ENCODE peak calls at places on chromosomes 11 and 22, in four cellular contexts. Z is aorta, V is colonic mucosa, O is transverse colon. Y is an unnamed sample.

GRCh38 chr11:35995872-35996271 is 52.0 kb downstream of the LDLRAD3 start:
- DNase-seq in O (no peak), Z (no peak), V (no peak), Y (no peak)

GRCh38 chr11:43687120-43687791 is 6.7 kb downstream of the HSD17B12 start:
- DNase-seq in Z (no peak), O (no peak), V (peak; percentile 21), Y (peak; percentile 65)

GRCh38 chr22:24413726-24414385 is 13.5 kb upstream of the ADORA2A start:
- DNase-seq in Z (peak; percentile 72), V (no peak), O (no peak), Y (no peak)

GRCh38 chr22:32723632-32724031 is 77.9 kb upstream of the TIMP3 start:
- DNase-seq in O (peak; percentile 59), V (peak; percentile 46), Z (peak; percentile 87), Y (peak; percentile 89)

GRCh38 chr22:31139866-31140716 is at the start of gene PLA2G3:
- DNase-seq in O (no peak), Z (peak; percentile 78), V (peak; percentile 48), Y (peak; percentile 93)

GRCh38 chr22:39724390-39724789 is 153.8 kb downstream of the CACNA1I start:
- DNase-seq in O (no peak), Z (no peak), V (no peak), Y (no peak)

GRCh38 chr22:19844423-19845368 is 10.0 kb downstream of the GNB1L start:
- DNase-seq in V (peak; percentile 22), O (no peak), Z (peak; percentile 87), Y (peak; percentile 82)

GRCh38 chr11:4581443-4581842 is at the start of gene OR52I2:
- DNase-seq in Z (no peak), V (no peak), O (no peak), Y (no peak)

GRCh38 chr22:26687439-26687838 is 30.1 kb downstream of the MIAT start:
- DNase-seq in V (no peak), Z (no peak), O (no peak), Y (no peak)

GRCh38 chr22:33917744-33918406 is 2.4 kb downstream of the LARGE1 start:
- DNase-seq in O (no peak), Z (no peak), V (no peak), Y (no peak)

GRCh38 chr11:64321533-64321932 is 3.6 kb downstream of the PRDX5 start:
- DNase-seq in V (peak; percentile 79), Z (no peak), O (peak; percentile 85), Y (peak; percentile 83)

GRCh38 chr22:27011717-27012116 is 354.3 kb downstream of the MIAT start:
- DNase-seq in Z (no peak), V (no peak), O (no peak), Y (no peak)

GRCh38 chr11:116918925-116919653 is 81.7 kb upstream of the APOA1 start:
- DNase-seq in O (no peak), Z (no peak), V (no peak), Y (no peak)

GRCh38 chr11:116916872-116917271 is 79.5 kb upstream of the APOA1 start:
- DNase-seq in Z (no peak), V (no peak), O (no peak), Y (no peak)

GRCh38 chr11:116913000-116913399 is 75.6 kb upstream of the APOA1 start:
- DNase-seq in O (no peak), V (no peak), Z (no peak), Y (no peak)

GRCh38 chr11:116916052-116916451 is 78.6 kb upstream of the APOA1 start:
- DNase-seq in V (no peak), Z (no peak), O (no peak), Y (no peak)

DNA sequence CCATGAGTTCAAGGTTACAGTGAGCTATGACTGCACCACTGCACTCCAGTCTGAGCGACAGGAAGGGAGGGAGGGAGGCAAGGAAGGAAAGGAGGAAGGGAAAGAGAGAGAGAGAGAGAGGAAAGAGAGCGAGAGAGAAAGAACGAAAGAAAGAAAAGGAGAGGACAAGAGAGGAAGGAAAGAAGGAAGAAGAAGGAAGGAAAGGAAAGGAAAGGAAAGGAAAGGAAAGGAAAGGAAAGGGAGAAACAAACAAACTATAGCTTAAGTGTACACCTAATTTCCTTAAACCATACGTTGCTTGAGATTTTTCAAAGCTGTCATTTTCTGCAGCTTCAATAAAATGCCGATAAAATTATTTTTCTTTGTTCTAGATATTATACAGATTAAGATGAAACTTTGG is 80.2 kb upstream of the APOA1 start:
- DNase-seq in V (no peak), O (no peak), Z (no peak), Y (no peak)
- H3K27ac ChIP-seq in V (no peak overlapping the region), O (no peak overlapping the region), Z (no peak overlapping the region), Y (no peak overlapping the region)

GRCh38 chr11:74605403-74605802 is 13.0 kb downstream of the POLD3 start:
- DNase-seq in O (no peak), V (no peak), Z (no peak), Y (no peak)
- H3K4me1 ChIP-seq in O (peaks cover 4% of the 10 kb centered on the region), V (no peaks in the 10 kb centered on the region), Z (no peaks in the 10 kb centered on the region), Y (no peaks in the 10 kb centered on the region)

DNA sequence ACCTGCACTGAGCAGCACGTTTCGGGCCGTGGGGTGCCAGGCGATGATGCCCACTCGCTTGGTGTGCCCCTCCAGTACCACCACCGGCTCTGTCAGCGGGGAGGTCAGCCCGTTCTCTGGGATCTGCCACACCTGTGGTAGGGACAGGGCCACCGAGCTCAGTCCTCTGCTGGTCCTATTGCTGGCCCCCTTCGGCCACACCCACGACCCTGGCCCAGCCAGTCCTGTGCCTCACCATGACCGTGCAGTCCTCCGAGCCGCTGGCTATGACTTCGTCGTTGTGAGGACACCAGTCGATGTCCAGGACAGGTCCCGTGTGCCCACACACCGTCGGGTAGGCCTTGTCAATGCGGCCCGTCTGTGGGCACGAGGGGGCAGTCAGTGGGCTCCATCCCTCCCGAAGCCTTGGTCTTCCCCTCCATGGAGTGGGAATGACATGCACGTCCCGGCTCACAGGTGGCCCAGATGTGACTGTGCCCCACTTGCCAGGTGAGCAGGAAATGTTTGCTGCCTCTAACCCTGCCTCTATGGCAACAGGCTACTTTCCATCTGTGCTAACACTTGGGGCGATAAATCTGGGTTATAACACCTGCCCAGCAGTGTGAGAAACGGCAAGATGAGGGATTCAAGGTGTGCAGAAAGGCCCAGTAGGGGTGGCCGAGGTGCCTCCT is 1.4 kb downstream of the CORO1B start:
- DNase-seq in O (no peak), Z (no peak), V (no peak), Y (no peak)
- H3K27ac ChIP-seq in O (peak overlapping the region; percentile 99), Z (no peak overlapping the region), V (no peak overlapping the region), Y (no peak overlapping the region)

DNA sequence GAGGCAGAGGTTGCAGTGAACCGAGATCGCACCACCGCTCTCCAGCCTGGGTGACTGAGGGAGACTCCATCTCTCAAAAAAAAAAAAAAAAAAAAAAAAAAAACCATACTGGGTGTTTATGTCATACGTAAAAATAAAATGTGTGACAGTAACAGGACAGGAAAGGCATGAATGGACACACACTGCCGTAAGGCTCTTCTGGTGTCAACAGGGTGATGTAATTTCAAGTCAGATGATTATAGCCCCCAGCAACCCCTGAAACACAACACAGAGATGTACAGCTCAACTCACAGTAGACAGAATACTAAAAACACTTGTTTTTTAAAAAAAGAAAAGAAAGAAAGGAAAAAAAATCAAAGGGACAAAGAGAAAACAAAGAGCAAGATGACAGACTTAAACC is 22.2 kb downstream of the SBF1 start:
- DNase-seq in V (no peak), O (no peak), Z (no peak), Y (no peak)
- H3K4me1 ChIP-seq in V (no peaks in the 10 kb centered on the region), O (no peaks in the 10 kb centered on the region), Z (no peaks in the 10 kb centered on the region), Y (no peaks in the 10 kb centered on the region)

DNA sequence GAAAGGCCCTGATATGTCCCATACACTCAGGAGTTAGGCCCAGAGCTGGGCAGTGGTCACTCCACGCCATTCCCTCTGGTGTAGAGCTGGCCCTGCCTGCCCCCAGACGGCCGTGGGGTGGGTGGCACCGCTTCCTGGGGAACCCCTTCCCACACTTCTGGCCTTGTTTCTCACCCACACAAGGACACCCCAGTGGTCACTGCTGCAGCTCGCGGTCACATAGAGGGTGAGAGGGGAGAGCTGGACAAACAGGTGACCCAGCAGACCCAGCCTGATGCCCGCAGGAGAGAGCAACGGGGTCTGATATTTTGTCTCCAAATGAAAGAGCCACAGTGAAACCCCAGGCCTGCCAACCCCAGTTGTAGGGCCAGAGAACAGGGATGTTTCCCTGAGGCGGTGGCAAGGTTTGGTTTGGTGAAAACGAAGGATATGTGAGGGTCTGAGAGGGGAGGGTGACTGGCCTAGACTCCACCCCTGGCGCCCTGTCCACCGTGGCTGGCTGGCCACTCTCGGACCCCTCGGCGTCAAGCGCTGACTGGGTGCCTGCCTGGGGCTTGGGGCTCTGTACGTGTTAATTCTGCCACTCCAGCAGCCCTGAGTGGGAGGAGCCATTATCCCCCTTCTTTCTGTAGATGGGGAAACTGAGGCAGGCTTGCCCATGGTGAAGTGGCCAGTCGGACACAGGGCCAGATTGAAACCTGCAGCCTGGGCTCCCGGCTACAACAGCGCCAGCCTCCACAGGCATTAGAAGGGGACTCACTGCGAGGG is 71.0 kb upstream of the PPARA start:
- DNase-seq in Z (peak; percentile 73), O (peak; percentile 7), V (no peak), Y (peak; percentile 57)
- H3K27ac ChIP-seq in Z (peak overlapping the region; percentile 80), O (peak overlapping the region; percentile 98), V (peak overlapping the region; percentile 99), Y (peak overlapping the region; percentile 98)

DNA sequence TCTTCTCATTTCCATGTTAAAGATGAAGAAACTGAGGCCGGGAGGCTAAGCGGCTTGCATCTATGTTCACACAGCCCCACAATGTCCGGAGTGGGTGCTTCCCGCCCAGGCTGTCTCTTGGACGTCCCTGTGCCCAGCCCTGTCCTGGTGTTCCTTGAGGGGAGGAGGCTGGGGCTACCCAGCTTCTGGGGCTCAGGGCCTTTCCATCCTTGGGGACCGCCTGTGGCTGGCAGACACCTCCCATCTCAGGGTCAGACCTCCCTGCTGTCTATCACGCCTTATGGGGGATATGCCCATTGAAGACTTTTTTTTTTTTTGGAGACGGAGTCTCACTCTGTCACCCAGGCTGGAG is 95.5 kb downstream of the WNT7B start:
- DNase-seq in O (no peak), Z (no peak), V (no peak), Y (no peak)
- H3K4me1 ChIP-seq in O (no peaks in the 10 kb centered on the region), Z (no peaks in the 10 kb centered on the region), V (no peaks in the 10 kb centered on the region), Y (peaks cover 4% of the 10 kb centered on the region)

GRCh38 chr11:1519028-1519736 is 32.6 kb upstream of the MOB2 start:
- DNase-seq in O (no peak), V (no peak), Z (no peak), Y (no peak)
- H3K27ac ChIP-seq in O (no peak overlapping the region), V (no peak overlapping the region), Z (no peak overlapping the region), Y (no peak overlapping the region)

Y was measured in upper lobe of right lung.